ENCODE peak calls at places on chromosomes 3 and 15, in seven cellular contexts. D, K, V, F, X, T and H are unnamed samples.

GRCh38 chr15:40470423-40471104 is at the start of gene CHST14:
- DNase-seq in V (peak; percentile 48), T (peak; percentile 78), K (peak; percentile 56), X (peak; percentile 71), F (peak; percentile 59), D (peak; percentile 3), H (peak; percentile 39)

GRCh38 chr3:129618186-129618820 is 11.8 kb upstream of the PLXND1 start:
- DNase-seq in V (no peak), K (no peak), X (no peak), T (no peak), D (no peak), F (no peak), H (no peak)

GRCh38 chr3:25906132-25906906 is 116.4 kb downstream of the OXSM start:
- DNase-seq in K (no peak), F (no peak), V (no peak), T (no peak), X (peak; percentile 28), D (no peak), H (no peak)

GRCh38 chr15:96882361-96882760 is 551.9 kb downstream of the NR2F2 start:
- DNase-seq in V (peak; percentile 10), T (no peak), D (no peak), F (no peak), K (no peak), X (no peak), H (peak; percentile 11)

GRCh38 chr3:197355713-197356112 is 57.3 kb upstream of the DLG1 start:
- DNase-seq in T (no peak), X (no peak), V (no peak), D (no peak), F (no peak), K (no peak), H (no peak)

GRCh38 chr15:92306662-92307061 is 87.0 kb upstream of the ST8SIA2 start:
- DNase-seq in F (no peak), T (peak; percentile 51), V (no peak), K (no peak), D (no peak), X (peak; percentile 87), H (no peak)

GRCh38 chr15:40366204-40367037 is 8.4 kb downstream of the DISP2 start:
- DNase-seq in D (no peak), K (no peak), F (no peak), T (no peak), V (no peak), X (no peak), H (no peak)

GRCh38 chr15:62895139-62895866 is 147.2 kb upstream of the TPM1 start:
- DNase-seq in K (no peak), F (no peak), X (no peak), V (peak; percentile 64), D (no peak), T (no peak), H (peak; percentile 92)

GRCh38 chr3:103787164-103787871 is 1352.5 kb downstream of the ZPLD1 start:
- DNase-seq in D (no peak), X (no peak), V (no peak), T (no peak), K (no peak), F (no peak), H (no peak)

GRCh38 chr3:65479118-65479517 is 559.6 kb downstream of the MAGI1 start:
- DNase-seq in V (no peak), T (no peak), F (no peak), K (no peak), D (no peak), X (peak; percentile 55), H (no peak)

GRCh38 chr15:40379853-40380252 is 2.7 kb upstream of the KNSTRN start:
- DNase-seq in K (no peak), T (no peak), V (peak; percentile 99), X (no peak), D (no peak), F (peak; percentile 98), H (peak; percentile 91)

GRCh38 chr3:60810876-60811275 is 440.4 kb downstream of the FHIT start:
- DNase-seq in K (no peak), X (no peak), T (no peak), V (no peak), F (no peak), D (no peak), H (no peak)

GRCh38 chr3:152301745-152302181 is 33.0 kb downstream of the MBNL1 start:
- DNase-seq in K (no peak), X (no peak), D (no peak), T (no peak), V (no peak), F (no peak), H (no peak)

GRCh38 chr3:197297476-197298340 is 704 bp downstream of the DLG1 start:
- DNase-seq in X (peak; percentile 95), D (peak; percentile 74), V (peak; percentile 78), T (peak; percentile 82), F (peak; percentile 91), K (peak; percentile 79), H (peak; percentile 92)

GRCh38 chr3:105353485-105354161 is 13.1 kb upstream of the ALCAM start:
- DNase-seq in F (peak; percentile 6), X (peak; percentile 72), V (peak; percentile 59), D (no peak), K (no peak), T (no peak), H (peak; percentile 55)

GRCh38 chr3:156795890-156796451 is 30.2 kb upstream of the LEKR1 start:
- DNase-seq in X (no peak), T (no peak), D (no peak), V (peak; percentile 84), F (no peak), K (no peak), H (peak; percentile 59)

GRCh38 chr3:16447156-16447555 is 66.3 kb downstream of the RFTN1 start:
- DNase-seq in X (no peak), V (no peak), K (no peak), T (no peak), D (no peak), F (no peak), H (no peak)

GRCh38 chr3:170211668-170212067 is 10.6 kb upstream of the PRKCI start:
- DNase-seq in K (no peak), F (no peak), X (no peak), V (no peak), T (no peak), D (no peak), H (no peak)

GRCh38 chr3:47163023-47163989 is 607 bp downstream of the SETD2 start:
- DNase-seq in V (peak; percentile 29), D (no peak), X (peak; percentile 58), T (peak; percentile 16), K (peak; percentile 70), F (peak; percentile 48), H (peak; percentile 38)

GRCh38 chr3:106811376-106811775 is 565.9 kb upstream of the CCDC54 start:
- DNase-seq in V (peak; percentile 75), K (no peak), T (no peak), D (no peak), F (no peak), X (no peak), H (peak; percentile 76)

GRCh38 chr15:88650556-88650955 is 11.7 kb downstream of the ISG20 start:
- DNase-seq in V (no peak), X (no peak), D (no peak), T (no peak), K (no peak), F (no peak), H (no peak)